ENCODE peak calls at places on chromosomes 5 and 9, in ten cellular contexts. G is IMR-90; X is lung; I is fibroblast of lung; E is right lobe of liver; J is transverse colon; Q is ovary; K is PC-9; T is CD8-positive, alpha-beta memory T cell; R is heart right ventricle. D is an unnamed sample.
A peak's percentile ranks its signal among the peaks of the same experiment; 100 is the strongest.

GRCh38 chr5:139304391-139305324 is 11.1 kb downstream of the MATR3 start:
- DNase-seq in G (no peak), X (no peak), I (no peak), E (no peak), J (no peak), Q (no peak), K (no peak), T (no peak), R (no peak), D (no peak)

GRCh38 chr9:105074501-105074900 is 146.5 kb upstream of the ABCA1 start:
- DNase-seq in G (no peak), X (no peak), I (no peak), E (no peak), J (no peak), Q (no peak), K (no peak), T (no peak), R (no peak), D (no peak)

GRCh38 chr9:3045153-3045552 is 201.3 kb upstream of the PUM3 start:
- DNase-seq in G (no peak), X (no peak), I (no peak), E (no peak), J (no peak), Q (no peak), K (no peak), T (no peak), R (no peak), D (no peak)

GRCh38 chr9:135343136-135343535 is 136.4 kb upstream of the PPP1R26 start:
- DNase-seq in G (no peak), X (no peak), I (no peak), E (no peak), J (no peak), Q (no peak), K (no peak), T (no peak), R (no peak), D (no peak)

GRCh38 chr9:80049096-80049495 is 477.3 kb downstream of the TLE4 start:
- DNase-seq in G (peak; percentile 7), X (no peak), I (peak; percentile 55), E (no peak), J (no peak), Q (no peak), K (no peak), T (no peak), R (no peak), D (no peak)

GRCh38 chr5:154397652-154398406 is 48.0 kb upstream of the SAP30L start:
- DNase-seq in G (no peak), X (no peak), I (no peak), E (no peak), J (peak; percentile 71), Q (no peak), K (no peak), T (no peak), R (peak; percentile 25), D (peak; percentile 43)

GRCh38 chr5:134398609-134399155 is 13.0 kb downstream of the CDKN2AIPNL start:
- DNase-seq in G (no peak), X (no peak), I (no peak), E (peak; percentile 63), J (no peak), Q (no peak), K (no peak), T (no peak), R (no peak), D (no peak)

GRCh38 chr5:73691301-73691700 is 65.3 kb downstream of the ARHGEF28 start:
- DNase-seq in G (peak; percentile 52), X (no peak), I (peak; percentile 61), E (no peak), J (no peak), Q (no peak), K (no peak), T (no peak), R (no peak), D (no peak)

GRCh38 chr9:70324963-70325362 is 66.2 kb downstream of the SMC5 start:
- DNase-seq in G (peak; percentile 89), X (no peak), I (peak; percentile 41), E (no peak), J (no peak), Q (no peak), K (no peak), T (no peak), R (no peak), D (no peak)

GRCh38 chr9:79565245-79565644 is 6.5 kb upstream of the TLE4 start:
- DNase-seq in G (peak; percentile 72), X (no peak), I (no peak), E (no peak), J (peak; percentile 30), Q (no peak), K (no peak), T (no peak), R (no peak), D (no peak)

GRCh38 chr5:39517800-39518199 is 93.0 kb upstream of the DAB2 start:
- DNase-seq in G (peak; percentile 92), X (no peak), I (peak; percentile 99), E (no peak), J (no peak), Q (no peak), K (no peak), T (no peak), R (no peak), D (no peak)

GRCh38 chr9:129835860-129836223 is 584 bp downstream of the USP20 start:
- DNase-seq in G (peak; percentile 40), X (no peak), I (no peak), E (no peak), J (no peak), Q (no peak), K (no peak), T (no peak), R (no peak), D (no peak)

GRCh38 chr5:158436271-158437065 is 577.5 kb upstream of the CLINT1 start:
- DNase-seq in G (no peak), X (no peak), I (no peak), E (no peak), J (no peak), Q (no peak), K (no peak), T (no peak), R (no peak), D (no peak)

GRCh38 chr5:164204338-164204946 is 699.0 kb downstream of the MAT2B start:
- DNase-seq in G (peak; percentile 75), X (no peak), I (peak; percentile 84), E (no peak), J (no peak), Q (no peak), K (no peak), T (no peak), R (no peak), D (no peak)

GRCh38 chr5:154868702-154869101 is 10.3 kb downstream of the CNOT8 start:
- DNase-seq in G (peak; percentile 8), X (no peak), I (no peak), E (no peak), J (no peak), Q (no peak), K (no peak), T (no peak), R (no peak), D (peak; percentile 59)

GRCh38 chr9:116337015-116337414 is 183.4 kb downstream of the PAPPA start:
- DNase-seq in G (peak; percentile 83), X (no peak), I (peak; percentile 83), E (no peak), J (no peak), Q (no peak), K (no peak), T (no peak), R (no peak), D (no peak)

GRCh38 chr5:32551865-32552264 is 33.5 kb upstream of the SUB1 start:
- DNase-seq in G (no peak), X (no peak), I (no peak), E (no peak), J (no peak), Q (no peak), K (no peak), T (no peak), R (no peak), D (no peak)

GRCh38 chr5:151107738-151108520 is 27.1 kb upstream of the TNIP1 start:
- DNase-seq in G (peak; percentile 58), X (no peak), I (peak; percentile 63), E (peak; percentile 89), J (peak; percentile 67), Q (no peak), K (peak; percentile 42), T (peak; percentile 15), R (no peak), D (peak; percentile 87)

DNA sequence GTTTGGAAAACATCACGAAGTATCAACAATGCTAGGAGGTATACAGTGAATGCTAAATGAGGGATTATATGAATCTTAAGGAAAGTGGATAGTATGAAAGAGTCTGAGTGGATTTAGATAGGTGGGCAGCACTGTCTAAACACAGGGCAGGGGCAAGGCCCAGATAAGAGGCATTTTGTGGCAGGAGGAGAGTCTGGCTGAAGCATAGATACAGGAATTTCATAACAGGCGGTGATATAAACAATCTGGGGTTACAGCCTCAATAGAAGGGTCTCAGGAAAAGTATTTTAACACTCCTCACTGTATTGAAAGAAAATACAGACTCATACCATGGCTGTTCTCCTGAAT is 96.9 kb downstream of the PLPP1 start:
- DNase-seq in G (no peak), X (no peak), I (no peak), E (no peak), J (no peak), Q (no peak), K (no peak), T (no peak), R (no peak), D (no peak)
- H3K4me1 ChIP-seq in G (peaks cover 14% of the 10 kb centered on the region), X (peaks cover 5% of the 10 kb centered on the region), I (peaks cover 12% of the 10 kb centered on the region), E (peaks cover 7% of the 10 kb centered on the region), J (peaks cover 73% of the 10 kb centered on the region), Q (peaks cover 9% of the 10 kb centered on the region), K (peaks cover 29% of the 10 kb centered on the region), T (peaks cover 8% of the 10 kb centered on the region), R (peaks cover 70% of the 10 kb centered on the region), D (peaks cover 43% of the 10 kb centered on the region)

GRCh38 chr5:122473941-122474340 is 161.9 kb downstream of the SNCAIP start:
- DNase-seq in G (no peak), X (no peak), I (no peak), E (no peak), J (no peak), Q (no peak), K (no peak), T (no peak), R (no peak), D (no peak)
- H3K4me3 ChIP-seq in G (no peak overlapping the region), X (no peak overlapping the region), I (no peak overlapping the region), E (no peak overlapping the region), J (no peak overlapping the region), Q (no peak overlapping the region), K (no peak overlapping the region), T (no peak overlapping the region), R (no peak overlapping the region), D (no peak overlapping the region)

GRCh38 chr5:10249948-10250803 is at the start of gene CCT5:
- DNase-seq in G (peak; percentile 99), X (peak; percentile 93), I (peak; percentile 99), E (peak; percentile 93), J (peak; percentile 94), Q (peak; percentile 92), K (peak; percentile 97), T (peak; percentile 95), R (peak; percentile 90), D (peak; percentile 93)
- H3K4me1 ChIP-seq in G (peaks cover 8% of the 10 kb centered on the region), X (peaks cover 7% of the 10 kb centered on the region), I (peaks cover 9% of the 10 kb centered on the region), E (no peaks in the 10 kb centered on the region), J (peaks cover 41% of the 10 kb centered on the region), Q (peaks cover 8% of the 10 kb centered on the region), K (peaks cover 17% of the 10 kb centered on the region), T (peaks cover 31% of the 10 kb centered on the region), R (peaks cover 45% of the 10 kb centered on the region), D (peaks cover 26% of the 10 kb centered on the region)

DNA sequence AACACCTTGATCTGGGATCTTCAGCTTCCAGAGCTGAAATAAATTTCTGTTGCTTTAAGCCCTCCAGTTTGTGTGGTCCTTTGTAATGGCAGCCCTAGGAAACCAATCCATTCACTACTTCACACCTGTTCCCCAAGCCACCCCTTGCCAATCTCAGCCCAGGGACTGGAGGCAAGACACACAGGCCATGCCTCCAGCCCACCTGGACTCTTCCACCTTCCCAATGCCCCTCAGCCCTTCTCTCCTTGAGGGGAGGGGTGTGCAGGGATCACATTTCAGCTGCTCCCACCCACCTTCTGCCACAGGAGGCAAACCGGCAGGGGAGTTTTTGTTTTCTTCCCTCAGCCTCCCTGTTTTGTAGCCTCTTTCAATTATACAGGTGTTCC is 1.5 kb downstream of the CCNJL start:
- DNase-seq in G (no peak), X (no peak), I (no peak), E (no peak), J (no peak), Q (no peak), K (no peak), T (no peak), R (no peak), D (no peak)
- H3K4me3 ChIP-seq in G (no peak overlapping the region), X (no peak overlapping the region), I (no peak overlapping the region), E (no peak overlapping the region), J (peak overlapping the region; percentile 74), Q (no peak overlapping the region), K (peak overlapping the region; percentile 78), T (no peak overlapping the region), R (peak overlapping the region; percentile 65), D (no peak overlapping the region)